ENCODE peak calls at places on chromosomes 6 and 20, in four cellular contexts. X is transverse colon, F is breast epithelium, K is GM06990. Q is an unnamed sample.

GRCh38 chr6:144895890-144896289 is 610.8 kb downstream of the UTRN start:
- DNase-seq in K (no peak), F (no peak), X (no peak), Q (no peak)

GRCh38 chr6:106892186-106892585 is 82.3 kb downstream of the CD24 start:
- DNase-seq in X (no peak), F (no peak), K (no peak), Q (no peak)

GRCh38 chr6:28383235-28384142 is 16.1 kb downstream of the ZSCAN12 start:
- DNase-seq in K (peak; percentile 89), X (peak; percentile 92), F (peak; percentile 87), Q (peak; percentile 94)

GRCh38 chr6:170276369-170277057 is 14.4 kb downstream of the DLL1 start:
- DNase-seq in F (no peak), K (no peak), X (peak; percentile 43), Q (peak; percentile 67)

GRCh38 chr20:54004397-54004940 is 65.9 kb downstream of the BCAS1 start:
- DNase-seq in X (no peak), F (no peak), K (peak; percentile 66), Q (no peak)

GRCh38 chr6:138227316-138227781 is 9.1 kb upstream of the PBOV1 start:
- DNase-seq in X (peak; percentile 28), K (no peak), F (peak; percentile 62), Q (no peak)

GRCh38 chr6:89843070-89843469 is 13.4 kb downstream of the CASP8AP2 start:
- DNase-seq in K (no peak), X (no peak), F (no peak), Q (no peak)

GRCh38 chr20:63082308-63082938 is 75.7 kb upstream of the BHLHE23 start:
- DNase-seq in X (no peak), F (no peak), K (no peak), Q (peak; percentile 71)

GRCh38 chr20:54084727-54085368 is 14.5 kb upstream of the BCAS1 start:
- DNase-seq in F (no peak), X (no peak), K (no peak), Q (no peak)

GRCh38 chr6:13006578-13007300 is 290.2 kb downstream of the PHACTR1 start:
- DNase-seq in X (no peak), K (no peak), F (no peak), Q (no peak)

GRCh38 chr6:88561974-88562736 is 396.0 kb upstream of the CNR1 start:
- DNase-seq in F (no peak), K (no peak), X (no peak), Q (no peak)

GRCh38 chr20:62321521-62321948 is 18.7 kb downstream of the ADRM1 start:
- DNase-seq in F (no peak), K (no peak), X (no peak), Q (no peak)

GRCh38 chr6:16721977-16722376 is 39.3 kb downstream of the ATXN1 start:
- DNase-seq in K (no peak), X (no peak), F (no peak), Q (no peak)

GRCh38 chr20:59010321-59010994 is 3.4 kb upstream of the CTSZ start:
- DNase-seq in X (peak; percentile 53), F (no peak), K (no peak), Q (no peak)

GRCh38 chr6:161273356-161273751 is 507 bp downstream of the AGPAT4 start:
- DNase-seq in F (no peak), X (no peak), K (peak; percentile 25), Q (no peak)

GRCh38 chr20:46731770-46732169 is 22.3 kb downstream of the SLC2A10 start:
- DNase-seq in F (no peak), K (no peak), X (no peak), Q (peak; percentile 53)

GRCh38 chr20:11880694-11881093 is 37.0 kb upstream of the BTBD3 start:
- DNase-seq in X (no peak), F (no peak), K (no peak), Q (no peak)

GRCh38 chr20:34907616-34908469 is 31.4 kb downstream of the ACSS2 start:
- DNase-seq in F (peak; percentile 62), K (no peak), X (peak; percentile 68), Q (peak; percentile 31)

GRCh38 chr6:156189714-156190113 is 587.5 kb upstream of the ARID1B start:
- DNase-seq in K (no peak), X (no peak), F (no peak), Q (no peak)

GRCh38 chr6:56363796-56364195 is 116.4 kb upstream of the COL21A1 start:
- DNase-seq in X (no peak), F (no peak), K (no peak), Q (no peak)

GRCh38 chr6:70241031-70241430 is 61.9 kb downstream of the COL9A1 start:
- DNase-seq in K (no peak), F (no peak), X (peak; percentile 16), Q (no peak)

GRCh38 chr6:111861321-111861938 is 11.8 kb downstream of the FYN start:
- DNase-seq in X (no peak), F (no peak), K (no peak), Q (no peak)

GRCh38 chr20:51444472-51444871 is 98.0 kb downstream of the NFATC2 start:
- DNase-seq in K (no peak), F (no peak), X (no peak), Q (no peak)

GRCh38 chr20:60993647-60994046 is 258.4 kb upstream of the CDH4 start:
- DNase-seq in X (no peak), F (no peak), K (no peak), Q (no peak)

GRCh38 chr20:14334306-14334930 is 3.0 kb downstream of the FLRT3 start:
- DNase-seq in F (no peak), K (no peak), X (no peak), Q (peak; percentile 80)

GRCh38 chr6:21164768-21165326 is 428.7 kb upstream of the SOX4 start:
- DNase-seq in F (no peak), X (no peak), K (peak; percentile 34), Q (no peak)

GRCh38 chr6:152821525-152821924 is 70.9 kb downstream of the VIP start:
- DNase-seq in K (no peak), F (no peak), X (no peak), Q (no peak)

GRCh38 chr6:7058250-7058923 is 49.4 kb upstream of the RREB1 start:
- DNase-seq in X (peak; percentile 78), F (no peak), K (no peak), Q (no peak)

GRCh38 chr6:33613794-33614166 is 7.3 kb upstream of the ITPR3 start:
- DNase-seq in F (no peak), X (peak; percentile 35), K (no peak), Q (no peak)

GRCh38 chr6:10690651-10691445 is 3.6 kb downstream of the C6orf52 start:
- DNase-seq in K (no peak), X (no peak), F (no peak), Q (no peak)

GRCh38 chr6:139370707-139371345 is 3.6 kb downstream of the CITED2 start:
- DNase-seq in K (no peak), X (no peak), F (no peak), Q (no peak)

GRCh38 chr6:32113386-32114352 is 4.5 kb upstream of the TNXB start:
- DNase-seq in K (no peak), X (peak; percentile 63), F (no peak), Q (peak; percentile 92)

GRCh38 chr20:45576995-45577394 is 2.1 kb downstream of the WFDC8 start:
- DNase-seq in K (no peak), F (no peak), X (no peak), Q (no peak)

GRCh38 chr20:50308513-50309279 is 118.1 kb downstream of the CEBPB start:
- DNase-seq in K (no peak), F (peak; percentile 77), X (peak; percentile 78), Q (peak; percentile 91)

GRCh38 chr6:9208956-9209355 is 773.6 kb upstream of the SLC35B3 start:
- DNase-seq in X (no peak), F (no peak), K (no peak), Q (no peak)

GRCh38 chr20:10639762-10640556 is 33.8 kb downstream of the JAG1 start:
- DNase-seq in X (no peak), F (no peak), K (no peak), Q (no peak)

GRCh38 chr20:8780926-8781325 is 288.0 kb upstream of the PLCB4 start:
- DNase-seq in K (no peak), F (no peak), X (no peak), Q (no peak)

GRCh38 chr20:19885981-19886665 is 128.1 kb downstream of the RIN2 start:
- DNase-seq in K (no peak), X (peak; percentile 72), F (peak; percentile 62), Q (no peak)

GRCh38 chr6:109143191-109143590 is 47.9 kb downstream of the CEP57L1 start:
- DNase-seq in X (no peak), K (no peak), F (no peak), Q (no peak)

GRCh38 chr20:8805737-8806442 is 263.0 kb upstream of the PLCB4 start:
- DNase-seq in F (no peak), X (no peak), K (no peak), Q (no peak)

GRCh38 chr20:40802886-40803285 is 113.8 kb upstream of the MAFB start:
- DNase-seq in F (no peak), K (no peak), X (no peak), Q (no peak)
- TF ChIP-seq CTCF in F (no peak), K (no peak), X (no peak), Q (no peak)

GRCh38 chr20:18852318-18852717 is 38.7 kb downstream of the SCP2D1 start:
- DNase-seq in F (no peak), K (no peak), X (no peak), Q (no peak)
- TF ChIP-seq CTCF in F (no peak), K (no peak), X (no peak), Q (no peak)

GRCh38 chr6:141562801-141563763 is 569.6 kb upstream of the GJE1 start:
- DNase-seq in X (peak; percentile 49), F (no peak), K (peak; percentile 14), Q (peak; percentile 79)
- TF ChIP-seq CTCF in X (peak; percentile 88), F (peak; percentile 84), K (peak; percentile 90), Q (peak; percentile 76)

GRCh38 chr6:26270121-26270861 is 94.7 kb upstream of the BTN3A2 start:
- DNase-seq in X (no peak), K (no peak), F (no peak), Q (no peak)
- TF ChIP-seq CTCF in X (no peak), K (peak; percentile 9), F (no peak), Q (no peak)

GRCh38 chr6:35419431-35419830 is 32.7 kb upstream of the FANCE start:
- DNase-seq in F (no peak), X (no peak), K (no peak), Q (no peak)
- TF ChIP-seq CTCF in F (no peak), X (no peak), K (peak; percentile 14), Q (no peak)

DNA sequence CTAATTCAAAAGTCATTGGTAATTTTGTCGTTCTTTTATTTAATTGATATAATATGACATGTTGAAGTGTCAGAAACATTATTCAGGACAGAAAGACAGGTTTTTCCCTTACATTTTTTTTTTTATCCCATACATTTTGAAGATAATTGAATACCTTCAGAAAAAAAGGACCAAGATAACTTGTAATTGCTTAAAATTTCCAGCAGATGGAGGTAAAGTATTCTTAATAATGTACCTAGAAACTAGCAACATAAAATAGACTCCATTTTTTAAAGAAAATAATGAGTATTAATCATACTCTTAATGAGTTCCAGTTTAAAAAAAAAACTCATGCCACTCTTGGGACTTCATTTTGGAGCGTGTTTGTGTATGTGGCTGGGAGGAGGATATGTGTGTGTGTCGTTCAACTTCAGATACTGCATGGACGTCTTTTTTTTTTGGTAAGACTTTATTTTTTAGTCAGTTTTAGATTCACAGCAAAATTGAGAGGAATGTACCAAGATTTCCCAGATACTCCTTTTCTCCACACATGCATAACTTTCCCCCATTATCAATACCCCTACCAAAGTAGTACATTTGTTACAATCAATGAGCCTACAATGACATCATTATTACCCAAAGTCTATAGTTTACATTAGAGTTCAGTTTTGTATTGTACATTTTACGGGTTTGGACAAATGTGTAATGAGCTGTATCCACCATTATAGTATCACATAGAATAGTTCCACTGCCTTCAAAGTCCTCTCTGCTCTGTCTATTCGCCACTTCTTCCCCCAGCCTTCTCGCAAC is 79.4 kb downstream of the ROS1 start:
- DNase-seq in F (no peak), X (no peak), K (no peak), Q (no peak)
- TF ChIP-seq CTCF in F (peak; percentile 9), X (peak; percentile 51), K (peak; percentile 24), Q (no peak)

Q was measured in testis.